ENCODE peak calls at places on chromosome 18, in four cellular contexts. E is HCT116, G is GM12878, S is endothelial cell of umbilical vein. R is an unnamed sample. For H3K4me1, the result is how much of the 10 kb centered on the place peaks cover.

GRCh38 chr18:32383040-32383819 is 87.5 kb downstream of the GAREM1 start:
- DNase-seq in E (peak), G (no peak), S (peak), R (no peak)

GRCh38 chr18:62881509-62882016 is 166.2 kb downstream of the PHLPP1 start:
- DNase-seq in E (peak), G (no peak), S (peak), R (no peak)

GRCh38 chr18:33440011-33440383 is 524 bp downstream of the CCDC178 start:
- DNase-seq in E (no peak), G (no peak), S (peak), R (peak)

GRCh38 chr18:5500158-5500939 is 43.4 kb downstream of the EPB41L3 start:
- DNase-seq in E (no peak), G (no peak), S (no peak), R (no peak)

GRCh38 chr18:55489742-55490055 is 98.3 kb downstream of the TCF4 start:
- DNase-seq in E (no peak), G (peak), S (no peak), R (no peak)

GRCh38 chr18:65439184-65439583 is 311.6 kb upstream of the CDH7 start:
- DNase-seq in E (no peak), G (no peak), S (no peak), R (no peak)

GRCh38 chr18:51195602-51196115 is 1.8 kb downstream of the MEX3C start:
- DNase-seq in E (peak), G (no peak), S (peak), R (peak)

GRCh38 chr18:36176177-36176584 is 11.1 kb upstream of the MOCOS start:
- DNase-seq in E (no peak), G (no peak), S (no peak), R (no peak)

GRCh38 chr18:63102941-63103744 is 216.4 kb downstream of the BCL2 start:
- DNase-seq in E (no peak), G (no peak), S (no peak), R (peak)

GRCh38 chr18:63261029-63261428 is 58.5 kb downstream of the BCL2 start:
- DNase-seq in E (no peak), G (no peak), S (no peak), R (no peak)

GRCh38 chr18:54392621-54393023 is 34.9 kb downstream of the C18orf54 start:
- DNase-seq in E (peak), G (no peak), S (peak), R (peak)

GRCh38 chr18:697771-698170 is 14.7 kb downstream of the ENOSF1 start:
- DNase-seq in E (no peak), G (no peak), S (no peak), R (peak)

GRCh38 chr18:10863026-10863425 is 286.3 kb downstream of the PIEZO2 start:
- DNase-seq in E (no peak), G (no peak), S (peak), R (no peak)

GRCh38 chr18:44798433-44799048 is 117.9 kb downstream of the SETBP1 start:
- DNase-seq in E (no peak), G (no peak), S (no peak), R (no peak)

GRCh38 chr18:79937103-79937860 is 14.2 kb downstream of the SLC66A2 start:
- DNase-seq in E (no peak), G (no peak), S (no peak), R (peak)

GRCh38 chr18:11310476-11311086 is 161.2 kb upstream of the PIEZO2 start:
- DNase-seq in E (peak), G (no peak), S (peak), R (peak)

GRCh38 chr18:58578835-58579560 is 49.9 kb downstream of the ALPK2 start:
- DNase-seq in E (no peak), G (no peak), S (no peak), R (peak)

GRCh38 chr18:43866696-43867095 is 589.4 kb upstream of the SYT4 start:
- DNase-seq in E (no peak), G (no peak), S (no peak), R (no peak)

GRCh38 chr18:785242-785641 is 26.8 kb downstream of the YES1 start:
- DNase-seq in E (no peak), G (no peak), S (no peak), R (no peak)

DNA sequence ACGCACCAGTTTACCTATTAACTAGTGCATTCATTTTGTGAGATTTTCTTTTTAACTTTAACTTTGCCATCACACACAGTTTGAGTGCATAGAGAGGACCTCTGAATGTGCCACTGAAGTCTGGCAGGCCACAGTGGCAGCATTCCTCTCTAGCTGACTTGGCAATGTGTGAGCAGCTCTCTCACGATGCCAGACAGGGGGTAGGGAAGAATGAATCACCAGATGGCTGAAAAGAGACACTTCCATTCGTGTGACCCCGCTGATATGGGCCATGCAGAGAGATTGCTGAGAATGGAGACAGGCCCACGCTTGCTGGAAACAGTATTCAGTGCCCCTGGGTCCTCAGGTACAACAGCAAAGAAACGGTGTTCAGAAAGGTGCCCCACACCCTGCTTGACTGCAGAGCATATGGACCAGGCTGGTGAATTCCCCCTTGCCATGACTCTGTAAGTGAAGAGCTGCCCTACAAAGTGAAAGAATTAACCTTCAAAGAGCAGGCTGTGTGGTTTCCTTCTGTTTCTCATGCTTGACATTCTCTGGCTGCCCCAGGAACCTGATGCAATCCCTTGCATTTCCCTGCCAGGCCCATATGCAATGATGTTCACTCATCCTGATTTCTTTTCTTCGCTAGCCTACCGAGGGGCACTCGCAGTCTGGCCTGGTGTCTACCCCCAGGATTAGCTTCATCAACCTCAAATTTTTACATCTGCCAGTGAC is 236.1 kb downstream of the CDH20 start:
- DNase-seq in E (no peak), G (no peak), S (peak), R (no peak)
- H3K9ac ChIP-seq in E (no peak), G (no peak), S (no peak), R (no peak)

DNA sequence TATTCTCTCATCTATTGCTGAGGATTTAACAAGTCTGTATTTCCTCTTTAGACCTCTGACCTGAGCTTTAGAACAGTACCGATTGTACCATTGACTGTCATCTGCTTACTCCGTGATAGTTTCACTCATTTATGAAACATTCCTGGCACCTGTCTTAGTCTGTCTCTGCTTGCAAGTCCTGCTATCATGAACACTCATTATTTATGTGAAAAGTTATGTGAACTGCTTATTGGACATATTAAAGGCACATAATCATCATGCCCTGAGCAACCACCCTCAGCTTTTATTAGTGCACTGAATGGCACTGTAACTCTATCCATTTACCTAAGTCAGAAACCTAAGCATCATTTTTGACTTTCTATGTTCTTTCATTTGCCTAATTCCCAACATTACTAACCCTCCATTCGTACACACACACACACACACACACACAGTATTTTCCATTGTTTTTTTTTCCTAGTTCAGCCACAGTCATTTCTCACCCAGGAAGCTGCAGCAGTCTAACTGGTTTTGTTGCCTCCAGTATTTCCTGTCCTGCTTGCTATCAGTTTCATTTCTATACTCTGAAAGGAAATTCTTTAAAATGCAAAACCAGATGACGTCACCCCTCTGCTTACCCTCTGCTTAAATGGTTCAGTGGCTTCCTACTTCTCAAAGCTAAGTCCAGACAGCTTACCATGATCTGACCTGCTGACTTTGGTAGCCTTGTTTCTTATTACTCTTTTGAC is 146.1 kb downstream of the HAUS1 start:
- DNase-seq in E (peak), G (peak), S (peak), R (no peak)
- H3K4me3 ChIP-seq in E (no peak), G (peak), S (no peak), R (no peak)

GRCh38 chr18:7394041-7394440 is 163.2 kb downstream of the LRRC30 start:
- DNase-seq in E (no peak), G (no peak), S (no peak), R (no peak)
- H3K4me1 ChIP-seq in E (under half), G (under half), S (under half), R (under half)

DNA sequence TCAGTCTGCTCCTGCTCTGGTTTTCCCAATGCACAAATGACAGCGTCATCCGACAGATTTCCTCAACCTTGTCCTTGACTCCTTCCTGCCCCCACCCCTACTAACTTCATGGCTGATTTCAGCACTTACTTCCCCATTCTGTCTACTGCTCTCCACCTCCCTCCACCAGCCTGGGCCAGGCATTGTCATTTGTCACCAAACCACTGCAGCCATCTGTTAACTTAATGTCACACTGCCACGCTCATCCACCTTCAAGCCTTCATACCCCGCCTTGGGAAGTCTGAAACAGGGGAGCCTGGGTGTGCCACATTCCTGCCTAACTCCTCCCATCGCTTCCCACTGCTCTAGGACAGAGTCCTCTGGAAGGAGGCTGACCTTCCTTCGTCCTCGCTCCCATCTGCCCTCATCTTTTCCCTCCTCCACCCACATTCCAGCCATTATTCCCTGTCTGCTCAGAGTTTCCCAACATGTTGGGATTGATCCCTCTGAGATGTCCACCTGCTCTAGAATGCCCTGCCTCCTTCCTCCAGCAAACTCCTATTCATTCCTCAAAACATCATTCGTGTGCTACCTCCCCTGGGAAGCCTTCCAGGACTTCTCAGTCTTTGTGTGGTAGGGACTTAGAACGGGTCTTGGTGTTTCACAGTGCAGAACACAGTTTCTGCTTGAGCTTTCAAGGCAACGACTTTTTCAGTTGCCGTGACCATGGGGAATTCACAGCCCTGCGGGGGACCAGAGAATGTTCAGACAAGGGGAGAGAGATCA is 42.2 kb upstream of the SMAD7 start:
- DNase-seq in E (no peak), G (peak), S (no peak), R (peak)
- H3K9ac ChIP-seq in E (no peak), G (no peak), S (no peak), R (no peak)

DNA sequence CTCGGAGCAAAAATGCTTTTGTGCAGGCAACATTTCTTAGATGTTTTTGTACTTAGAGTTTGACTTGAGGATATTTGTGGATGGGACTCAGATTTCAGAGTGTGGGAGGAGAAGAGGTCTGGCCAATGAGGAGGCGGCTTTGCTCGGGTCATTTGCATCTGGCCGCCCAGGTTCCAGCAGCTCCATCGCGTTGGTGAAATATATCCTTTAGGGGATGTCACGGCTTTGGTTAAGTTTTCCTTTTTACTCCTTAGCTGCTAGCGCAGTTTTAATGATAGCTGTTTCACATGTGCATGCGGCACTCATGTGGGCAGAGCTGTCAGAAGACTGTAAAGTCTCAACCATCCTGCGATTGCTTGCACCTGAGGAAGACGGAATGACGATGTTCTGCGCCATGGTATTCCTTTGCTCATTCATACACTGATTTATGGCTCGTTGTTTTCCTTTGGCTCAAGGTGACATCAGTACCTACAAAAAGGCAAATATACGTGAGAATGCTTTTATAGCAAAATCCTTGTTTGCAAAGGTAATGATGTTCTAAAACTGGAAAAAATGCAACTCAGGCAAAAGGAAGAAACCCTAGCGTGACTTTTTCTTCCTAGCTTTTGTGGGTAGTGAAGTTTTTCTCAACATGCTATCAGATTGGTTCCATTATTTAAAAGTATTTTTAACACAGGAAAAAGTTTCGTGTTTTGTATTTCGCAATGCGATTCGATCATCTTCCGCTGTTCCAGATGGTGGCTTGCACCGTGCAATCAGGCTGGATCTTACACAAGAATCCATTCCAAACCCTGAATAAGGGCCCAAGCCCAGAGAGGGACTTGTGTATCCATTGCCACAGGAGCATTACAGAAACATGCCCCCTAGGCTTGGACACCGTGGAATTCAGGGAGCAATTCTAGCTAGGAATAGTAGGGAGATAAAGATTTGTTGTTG is 70.5 kb upstream of the ZNF516 start:
- DNase-seq in E (no peak), G (no peak), S (peak), R (peak)
- H3K4me3 ChIP-seq in E (no peak), G (no peak), S (no peak), R (peak)

GRCh38 chr18:67520276-67521035 is 3.9 kb upstream of the DSEL start:
- DNase-seq in E (no peak), G (no peak), S (no peak), R (no peak)
- H3K4me1 ChIP-seq in E (under half), G (under half), S (under half), R (under half)